ENCODE peak calls at places on chromosomes 13 and 19, in five cellular contexts. O, E, F, Q and T are unnamed samples.

GRCh38 chr13:35349052-35349451 is 127.4 kb downstream of the MAB21L1 start:
- DNase-seq in O (no peak), E (no peak), F (no peak), Q (no peak), T (no peak)

GRCh38 chr19:3810708-3811355 is 24.7 kb upstream of the MATK start:
- DNase-seq in O (no peak), E (no peak), F (no peak), Q (no peak), T (no peak)

GRCh38 chr19:41318696-41319499 is 8.9 kb downstream of the CCDC97 start:
- DNase-seq in O (no peak), E (no peak), F (no peak), Q (no peak), T (no peak)

GRCh38 chr13:25117312-25117711 is 21.4 kb downstream of the PABPC3 start:
- DNase-seq in O (no peak), E (peak), F (no peak), Q (no peak), T (no peak)

GRCh38 chr13:33678084-33678483 is 139.9 kb upstream of the RFC3 start:
- DNase-seq in O (no peak), E (no peak), F (no peak), Q (peak), T (no peak)

GRCh38 chr13:114177245-114178010 is 1.6 kb upstream of the CFAP97D2 start:
- DNase-seq in O (no peak), E (no peak), F (no peak), Q (no peak), T (no peak)

GRCh38 chr19:35756373-35757230 is at the start of gene HSPB6:
- DNase-seq in O (no peak), E (peak), F (no peak), Q (no peak), T (peak)

GRCh38 chr13:80336335-80336734 is 4.6 kb downstream of the SPRY2 start:
- DNase-seq in O (no peak), E (no peak), F (no peak), Q (no peak), T (no peak)